ENCODE peak calls at places on chromosome 3, in four cellular contexts. F is MM.1S, V is PC-3, G is GM23248. M is an unnamed sample.
A peak's percentile ranks its signal among the peaks of the same experiment; 100 is the strongest.

GRCh38 chr3:133330043-133330442 is 69.8 kb upstream of the BFSP2 start:
- DNase-seq in G (no peak), F (no peak), V (no peak), M (peak; percentile 65)

GRCh38 chr3:101640256-101640655 is 36.7 kb downstream of the ZBTB11 start:
- DNase-seq in V (no peak), F (no peak), G (no peak), M (no peak)

GRCh38 chr3:112293368-112294321 is at the start of gene SLC9C1:
- DNase-seq in F (peak; percentile 85), G (peak; percentile 78), V (peak; percentile 82), M (peak; percentile 74)

GRCh38 chr3:10411598-10412332 is 90.9 kb upstream of the SEC13 start:
- DNase-seq in F (no peak), G (no peak), V (no peak), M (no peak)

GRCh38 chr3:115518100-115518852 is 105.0 kb upstream of the GAP43 start:
- DNase-seq in V (peak; percentile 70), G (peak; percentile 91), F (no peak), M (peak; percentile 74)

GRCh38 chr3:24683511-24684384 is 189.1 kb upstream of the THRB start:
- DNase-seq in G (peak; percentile 91), F (no peak), V (peak; percentile 88), M (peak; percentile 30)

GRCh38 chr3:59251899-59252298 is 202.1 kb upstream of the CFAP20DC start:
- DNase-seq in G (no peak), F (no peak), V (peak; percentile 55), M (no peak)

GRCh38 chr3:169660709-169661566 is 2.6 kb downstream of the MECOM start:
- DNase-seq in F (peak; percentile 67), V (no peak), G (peak; percentile 50), M (peak; percentile 67)

GRCh38 chr3:147113293-147114045 is 292.9 kb downstream of the ZIC4 start:
- DNase-seq in G (peak; percentile 87), V (peak; percentile 59), F (peak; percentile 79), M (no peak)

GRCh38 chr3:98732239-98733054 is 30.7 kb upstream of the ST3GAL6 start:
- DNase-seq in V (peak; percentile 67), F (peak; percentile 82), G (peak; percentile 54), M (peak; percentile 80)

GRCh38 chr3:31962801-31963205 is 18.3 kb downstream of the OSBPL10 start:
- DNase-seq in V (peak; percentile 87), F (no peak), G (peak; percentile 40), M (no peak)

GRCh38 chr3:100548053-100548452 is 55.6 kb downstream of the TMEM45A start:
- DNase-seq in F (no peak), G (peak; percentile 33), V (no peak), M (no peak)

GRCh38 chr3:30760040-30760439 is 134.4 kb downstream of the GADL1 start:
- DNase-seq in G (peak; percentile 22), F (no peak), V (no peak), M (no peak)

GRCh38 chr3:103906808-103907207 is 1459.9 kb upstream of the ALCAM start:
- DNase-seq in G (no peak), F (no peak), V (no peak), M (no peak)

GRCh38 chr3:87375231-87375682 is 98.9 kb upstream of the POU1F1 start:
- DNase-seq in G (no peak), F (no peak), V (no peak), M (no peak)

GRCh38 chr3:87236093-87236492 is 9.0 kb downstream of the CHMP2B start:
- DNase-seq in G (no peak), F (no peak), V (no peak), M (no peak)

GRCh38 chr3:147397155-147397888 is 9.0 kb downstream of the ZIC4 start:
- DNase-seq in V (no peak), F (no peak), G (no peak), M (peak; percentile 85)

GRCh38 chr3:119240101-119240581 is 537 bp downstream of the B4GALT4 start:
- DNase-seq in F (no peak), V (peak; percentile 23), G (peak; percentile 39), M (peak; percentile 73)

GRCh38 chr3:179175358-179175757 is 27.2 kb downstream of the PIK3CA start:
- DNase-seq in F (no peak), V (no peak), G (peak; percentile 38), M (peak; percentile 24)
- H3K4me2 ChIP-seq in F (no peak overlapping the region), V (no peak overlapping the region), G (peak overlapping the region; percentile 42), M (peak overlapping the region; percentile 53)

DNA sequence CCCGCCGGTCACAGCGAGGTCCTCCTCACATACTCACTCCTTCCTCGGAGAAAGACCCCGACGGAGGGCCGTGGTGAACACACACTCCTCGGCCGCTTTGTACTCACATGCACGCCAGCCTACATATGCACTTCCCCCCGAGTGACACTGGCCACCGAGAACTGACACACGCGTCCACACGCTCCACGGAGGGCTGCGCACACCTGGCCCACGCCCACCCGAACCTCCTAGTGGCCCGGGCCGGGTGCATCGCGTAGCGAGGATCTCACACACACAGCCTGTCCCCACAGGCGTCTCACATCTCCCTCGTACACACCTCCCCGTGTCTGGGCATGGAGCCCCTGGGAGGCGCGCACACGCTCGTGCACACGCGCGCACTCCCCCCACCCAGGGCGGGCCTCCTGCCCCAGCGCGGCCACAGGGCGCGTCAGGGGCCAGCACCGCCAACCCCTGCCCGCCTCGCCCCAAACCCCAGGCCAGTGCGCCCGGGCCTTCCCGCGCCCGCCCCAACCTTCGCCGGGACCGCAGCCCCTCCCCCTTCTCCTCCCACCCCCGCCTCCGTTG is 392 bp upstream of the C3orf70 start:
- DNase-seq in V (no peak), G (no peak), F (no peak), M (peak; percentile 61)
- H3F3A ChIP-seq in V (no peaks in the 10 kb centered on the region), G (no peaks in the 10 kb centered on the region), F (peaks cover 12% of the 10 kb centered on the region), M (peaks cover 37% of the 10 kb centered on the region)

DNA sequence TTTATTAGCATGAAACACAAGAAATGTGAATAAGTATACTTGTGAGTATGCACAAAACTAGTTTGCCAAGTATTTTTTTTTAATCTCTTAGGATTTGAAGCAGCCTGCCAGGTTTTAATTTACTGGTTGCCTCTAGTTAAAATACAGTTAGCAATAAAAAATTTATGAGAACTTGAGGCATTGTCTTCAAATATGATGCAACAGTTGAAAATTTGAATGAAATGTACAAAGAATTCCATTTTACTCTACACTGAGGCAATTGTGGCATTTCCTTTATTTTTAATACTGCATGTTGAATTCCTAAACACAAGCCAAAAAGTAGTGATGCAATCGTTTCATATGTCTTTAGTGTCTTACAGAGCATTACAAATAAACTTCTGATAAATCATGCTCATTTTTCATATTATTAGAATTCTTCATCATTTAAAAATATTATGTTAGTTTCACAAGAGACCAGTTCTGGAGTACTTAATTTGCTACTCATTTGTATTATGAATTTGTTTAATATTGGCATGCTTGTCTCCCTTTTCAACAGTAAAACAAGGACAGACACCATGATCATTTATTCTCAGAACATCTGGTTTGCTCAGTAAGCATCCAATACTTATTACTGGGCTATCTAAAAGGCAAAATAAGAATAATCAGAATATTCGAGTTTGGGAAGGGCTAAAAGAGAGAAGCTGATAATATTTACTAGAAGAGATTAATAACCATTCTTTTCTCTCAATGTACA is 124.9 kb upstream of the PTX3 start:
- DNase-seq in V (peak; percentile 93), F (no peak), G (peak; percentile 88), M (no peak)
- TF ChIP-seq EZH2phosphoT487 in V (no peak), F (no peak), G (no peak), M (no peak)

DNA sequence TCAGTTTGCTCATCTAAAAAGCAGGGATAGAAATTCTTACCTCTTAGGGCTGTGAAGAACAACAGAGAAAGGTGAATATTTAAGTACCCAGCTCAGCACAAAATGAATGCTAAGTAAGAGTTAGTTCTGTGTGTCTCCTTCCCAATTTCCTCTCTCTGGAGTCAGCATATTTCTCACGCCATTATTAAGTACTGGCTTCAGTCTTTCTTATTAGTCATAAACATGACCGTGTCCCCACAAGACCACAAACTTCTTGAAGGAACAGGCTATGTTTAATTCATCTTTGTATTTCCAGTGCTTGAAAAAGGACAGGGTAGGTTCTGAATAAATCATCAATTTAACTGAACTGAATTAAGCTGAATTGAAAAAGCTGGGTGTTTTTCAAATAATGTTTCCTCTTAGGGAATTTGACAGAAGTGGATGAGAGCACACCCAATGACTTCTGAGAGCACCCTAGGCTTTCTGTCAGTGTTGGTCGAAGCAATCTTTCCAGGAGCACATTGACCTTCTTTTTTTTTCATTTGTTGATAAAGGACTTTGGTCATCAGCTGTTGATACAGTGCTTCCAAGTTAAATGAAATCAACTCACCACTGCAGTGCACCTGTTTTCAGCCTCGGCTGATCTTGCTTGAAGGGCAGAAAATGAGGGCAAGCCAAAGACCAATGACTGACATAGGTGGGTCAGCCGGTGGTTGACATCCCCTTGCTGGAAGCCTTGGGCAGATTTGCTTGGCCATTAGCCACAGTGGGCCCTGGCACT is 324.6 kb downstream of the MFSD1 start:
- DNase-seq in G (peak; percentile 81), V (peak; percentile 38), F (no peak), M (no peak)
- H3K4me2 ChIP-seq in G (no peak overlapping the region), V (no peak overlapping the region), F (no peak overlapping the region), M (no peak overlapping the region)

GRCh38 chr3:150472421-150472820 is 64.3 kb downstream of the TSC22D2 start:
- DNase-seq in F (no peak), G (no peak), V (no peak), M (no peak)
- H3F3A ChIP-seq in F (no peaks in the 10 kb centered on the region), G (peaks cover 36% of the 10 kb centered on the region), V (peaks cover 14% of the 10 kb centered on the region), M (no peaks in the 10 kb centered on the region)

DNA sequence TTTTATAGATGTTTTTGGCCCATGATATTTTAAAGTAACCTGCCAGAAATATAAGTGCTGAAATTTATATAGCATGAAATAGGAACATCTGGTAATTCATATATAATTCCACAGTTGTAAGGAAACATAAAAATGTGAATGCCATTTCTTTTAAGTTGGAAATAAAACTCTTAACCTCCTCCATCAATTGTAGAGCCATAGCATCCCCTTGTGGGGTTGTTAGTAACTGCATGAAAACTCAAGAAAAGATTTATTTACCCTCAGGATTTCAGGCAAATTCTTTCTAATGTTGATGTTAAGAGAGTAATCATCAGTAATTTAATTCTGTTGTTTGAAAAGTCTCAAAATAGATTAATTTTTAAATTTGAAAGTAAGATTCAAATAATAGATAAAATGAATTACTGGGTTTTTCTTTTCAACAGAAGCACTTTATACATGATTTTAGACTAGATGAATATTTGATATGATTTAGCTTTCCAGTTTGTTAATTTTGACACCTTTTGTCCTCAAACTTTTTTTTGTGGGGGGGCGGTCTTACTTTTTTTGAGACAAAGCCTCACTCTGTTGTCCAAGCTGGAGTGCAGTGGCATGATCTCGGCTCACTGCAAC is 74.7 kb downstream of the RASA2 start:
- DNase-seq in G (peak; percentile 67), F (peak; percentile 57), V (peak; percentile 70), M (peak; percentile 62)
- TF ChIP-seq EZH2phosphoT487 in G (no peak), F (no peak), V (no peak), M (no peak)

GRCh38 chr3:186909078-186909853 is 21.1 kb upstream of the ST6GAL1 start:
- DNase-seq in F (peak; percentile 90), V (no peak), G (no peak), M (no peak)
- H3K4me2 ChIP-seq in F (peak overlapping the region; percentile 40), V (no peak overlapping the region), G (no peak overlapping the region), M (no peak overlapping the region)